ENCODE peak calls at places on chromosome 5, in five cellular contexts. B is neural progenitor cell, P is sigmoid colon, J is body of pancreas, R is endodermal cell. V is an unnamed sample.
A peak's percentile ranks its signal among the peaks of the same experiment; 100 is the strongest.

GRCh38 chr5:134365604-134366003 is 1.4 kb downstream of the CDKL3 start:
- DNase-seq in P (no peak), R (no peak), J (no peak), B (no peak), V (no peak)

GRCh38 chr5:174736351-174736721 is 12.0 kb downstream of the MSX2 start:
- DNase-seq in J (no peak), B (no peak), R (no peak), P (no peak), V (no peak)

GRCh38 chr5:12793373-12793772 is 889.1 kb upstream of the CTNND2 start:
- DNase-seq in J (no peak), B (no peak), P (no peak), R (no peak), V (no peak)

GRCh38 chr5:34632805-34633414 is 23.2 kb upstream of the RAI14 start:
- DNase-seq in B (no peak), R (peak; percentile 38), J (no peak), P (no peak), V (no peak)

GRCh38 chr5:53463909-53464621 is 16.4 kb upstream of the FST start:
- DNase-seq in P (no peak), B (no peak), J (no peak), R (no peak), V (no peak)

GRCh38 chr5:17436766-17437221 is 61.2 kb upstream of the TAF11L2 start:
- DNase-seq in P (no peak), B (no peak), J (no peak), R (no peak), V (peak; percentile 94)

GRCh38 chr5:139640432-139641115 is 7.6 kb upstream of the CXXC5 start:
- DNase-seq in J (no peak), P (peak; percentile 56), B (no peak), R (no peak), V (no peak)

GRCh38 chr5:35478856-35479682 is 138.6 kb upstream of the SPEF2 start:
- DNase-seq in B (no peak), P (no peak), R (no peak), J (no peak), V (no peak)

GRCh38 chr5:91183743-91184142 is 199.4 kb downstream of the ARRDC3 start:
- DNase-seq in P (no peak), J (no peak), B (no peak), R (peak; percentile 49), V (no peak)

GRCh38 chr5:121315786-121316185 is 535.9 kb upstream of the FTMT start:
- DNase-seq in P (no peak), R (no peak), B (no peak), J (no peak), V (no peak)

GRCh38 chr5:150159741-150160179 is 4.1 kb upstream of the PDGFRB start:
- DNase-seq in P (no peak), B (no peak), R (no peak), J (peak; percentile 25), V (peak; percentile 86)

GRCh38 chr5:32326216-32326772 is 13.6 kb upstream of the MTMR12 start:
- DNase-seq in J (no peak), R (no peak), P (no peak), B (no peak), V (no peak)

GRCh38 chr5:139808481-139809330 is 13.1 kb downstream of the PSD2 start:
- DNase-seq in R (peak; percentile 95), B (peak; percentile 77), J (no peak), P (no peak), V (peak; percentile 55)

GRCh38 chr5:41408676-41409443 is 101.5 kb downstream of the PLCXD3 start:
- DNase-seq in P (no peak), R (peak; percentile 52), B (no peak), J (no peak), V (no peak)
- H3K4me3 ChIP-seq in P (no peak overlapping the region), R (peak overlapping the region; percentile 2), B (no peak overlapping the region), J (no peak overlapping the region), V (no peak overlapping the region)

DNA sequence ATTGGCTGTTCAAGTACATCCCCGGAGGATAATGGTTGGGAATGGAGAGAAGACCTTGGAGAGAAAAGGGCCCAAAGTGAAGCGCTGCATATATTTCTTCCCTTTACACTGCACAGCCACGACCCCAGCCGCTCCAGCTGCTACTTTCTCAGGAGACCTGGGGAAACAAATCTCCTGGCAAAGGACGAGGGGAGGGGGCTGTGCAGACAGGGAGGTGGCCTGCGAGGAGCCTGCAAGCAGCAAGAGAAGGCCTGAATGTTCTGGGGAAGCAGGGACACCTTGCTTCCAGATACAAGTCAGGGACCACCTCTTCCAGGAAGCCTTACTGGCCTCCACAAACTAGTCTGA is 739 bp upstream of the PDLIM4 start:
- DNase-seq in J (peak; percentile 8), R (no peak), B (no peak), P (no peak), V (no peak)
- H3K4me3 ChIP-seq in J (no peak overlapping the region), R (peak overlapping the region; percentile 67), B (peak overlapping the region; percentile 78), P (peak overlapping the region; percentile 67), V (no peak overlapping the region)

DNA sequence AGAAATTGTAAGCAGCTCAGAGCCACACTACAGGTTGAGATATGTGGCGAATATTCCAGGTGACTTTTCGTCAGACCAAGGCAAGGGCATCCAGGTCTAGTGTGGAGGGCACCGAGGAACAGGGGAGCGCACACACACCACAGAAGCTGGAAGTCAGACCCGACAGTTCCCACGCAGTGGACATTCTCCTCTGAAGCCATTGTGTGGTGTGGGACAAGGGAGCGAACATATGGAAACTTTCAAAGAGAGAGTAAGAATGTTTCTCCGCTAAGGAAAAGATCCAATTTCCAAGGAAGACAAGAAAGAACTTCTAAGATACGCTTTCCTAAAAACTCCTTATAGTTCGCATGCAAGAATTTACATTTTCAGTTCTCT is 141.4 kb upstream of the OTULINL start:
- DNase-seq in J (no peak), P (no peak), R (peak; percentile 22), B (peak; percentile 25), V (no peak)
- H3K4me3 ChIP-seq in J (no peak overlapping the region), P (peak overlapping the region; percentile 44), R (no peak overlapping the region), B (no peak overlapping the region), V (peak overlapping the region; percentile 43)

GRCh38 chr5:73125289-73125688 is 4.9 kb downstream of the TMEM171 start:
- DNase-seq in B (no peak), J (no peak), P (no peak), R (no peak), V (no peak)

GRCh38 chr5:73126957-73127356 is 6.6 kb downstream of the TMEM171 start:
- DNase-seq in J (no peak), R (no peak), P (no peak), B (no peak), V (no peak)

GRCh38 chr5:73129143-73129542 is 8.8 kb downstream of the TMEM171 start:
- DNase-seq in B (no peak), P (no peak), J (no peak), R (no peak), V (no peak)

GRCh38 chr5:73122875-73123810 is 2.8 kb downstream of the TMEM171 start:
- DNase-seq in R (peak; percentile 70), P (no peak), B (peak; percentile 20), J (no peak), V (peak; percentile 99)

GRCh38 chr5:73126381-73126780 is 6.0 kb downstream of the TMEM171 start:
- DNase-seq in J (no peak), P (no peak), B (no peak), R (no peak), V (no peak)
- H3K4me3 ChIP-seq in J (no peak overlapping the region), P (no peak overlapping the region), B (no peak overlapping the region), R (no peak overlapping the region), V (no peak overlapping the region)

DNA sequence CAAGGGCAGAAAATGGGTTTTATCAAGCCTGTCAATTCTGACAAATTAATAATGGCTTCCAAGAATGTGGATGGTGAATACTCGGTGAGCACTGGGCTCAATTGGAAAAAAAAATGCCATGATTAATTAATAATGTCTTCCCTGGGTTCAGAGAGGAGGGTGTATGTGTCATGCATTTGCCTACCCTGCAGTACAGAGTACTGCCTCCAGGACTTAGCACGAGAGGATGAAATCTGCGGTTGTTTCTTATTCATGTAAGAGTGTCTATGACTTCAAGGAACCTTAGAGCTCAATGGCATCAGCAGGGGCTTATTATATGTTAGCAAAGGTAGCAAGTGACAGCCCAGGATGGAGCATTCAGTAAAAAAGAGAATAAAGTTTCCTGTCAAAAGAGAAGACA is 132.6 kb downstream of the GRIA1 start:
- DNase-seq in R (no peak), P (no peak), J (no peak), B (no peak), V (no peak)
- H3K4me3 ChIP-seq in R (no peak overlapping the region), P (no peak overlapping the region), J (no peak overlapping the region), B (no peak overlapping the region), V (no peak overlapping the region)

GRCh38 chr5:81656788-81657187 is 94.1 kb downstream of the SSBP2 start:
- DNase-seq in B (no peak), P (no peak), J (no peak), R (no peak), V (no peak)

DNA sequence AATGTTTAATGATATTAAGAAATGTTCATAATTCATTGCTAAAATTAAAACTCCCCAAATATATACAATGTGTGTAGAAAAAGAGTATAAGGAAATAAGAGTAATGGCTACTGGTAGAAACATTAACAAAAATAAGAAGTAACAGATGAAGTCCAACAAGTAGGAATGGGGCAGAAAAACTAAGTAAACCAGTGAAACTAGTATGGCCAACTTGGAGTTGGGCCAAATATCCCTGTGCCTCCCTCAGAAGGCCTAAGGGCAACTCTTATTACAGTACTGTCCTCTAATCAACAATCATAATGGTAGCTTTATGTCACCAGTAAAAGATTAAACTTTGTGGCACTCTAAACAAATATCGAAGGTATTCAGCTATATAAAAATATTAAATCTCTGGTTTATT is 93.5 kb downstream of the SSBP2 start:
- DNase-seq in R (no peak), J (peak; percentile 14), P (no peak), B (no peak), V (no peak)
- H3K4me3 ChIP-seq in R (no peak overlapping the region), J (no peak overlapping the region), P (no peak overlapping the region), B (no peak overlapping the region), V (no peak overlapping the region)